ENCODE peak calls at places on chromosome 7, in six cellular contexts. One of them, this sample, is unnamed.

GRCh38 chr7:2713978-2714377 is 26.0 kb downstream of the AMZ1 start:
- DNase-seq in A549: no peak
- DNase-seq in heart left ventricle: no peak
- DNase-seq in adrenal gland: no peak
- DNase-seq in AG10803: no peak
- DNase-seq in GM10248: no peak
- DNase-seq in this sample: no peak

GRCh38 chr7:26466007-26466406 is 174.3 kb downstream of the SNX10 start:
- DNase-seq in A549: no peak
- DNase-seq in heart left ventricle: no peak
- DNase-seq in adrenal gland: no peak
- DNase-seq in AG10803: no peak
- DNase-seq in GM10248: no peak
- DNase-seq in this sample: no peak

GRCh38 chr7:103762907-103763306 is 226.6 kb downstream of the RELN start:
- DNase-seq in A549: no peak
- DNase-seq in heart left ventricle: no peak
- DNase-seq in adrenal gland: no peak
- DNase-seq in AG10803: no peak
- DNase-seq in GM10248: no peak
- DNase-seq in this sample: no peak

GRCh38 chr7:26958834-26959233 is 94.4 kb upstream of the SKAP2 start:
- DNase-seq in A549: peak; percentile 13
- DNase-seq in heart left ventricle: no peak
- DNase-seq in adrenal gland: peak; percentile 15
- DNase-seq in AG10803: peak; percentile 54
- DNase-seq in GM10248: no peak
- DNase-seq in this sample: no peak

GRCh38 chr7:78006063-78006755 is 207.6 kb downstream of the PHTF2 start:
- DNase-seq in A549: no peak
- DNase-seq in heart left ventricle: no peak
- DNase-seq in adrenal gland: no peak
- DNase-seq in AG10803: no peak
- DNase-seq in GM10248: no peak
- DNase-seq in this sample: no peak

GRCh38 chr7:39987641-39988347 is 37.7 kb downstream of the CDK13 start:
- DNase-seq in A549: no peak
- DNase-seq in heart left ventricle: no peak
- DNase-seq in adrenal gland: no peak
- DNase-seq in AG10803: no peak
- DNase-seq in GM10248: no peak
- DNase-seq in this sample: no peak

GRCh38 chr7:74289660-74290589 is 718 bp downstream of the CLIP2 start:
- DNase-seq in A549: no peak
- DNase-seq in heart left ventricle: peak; percentile 46
- DNase-seq in adrenal gland: peak; percentile 56
- DNase-seq in AG10803: peak; percentile 53
- DNase-seq in GM10248: no peak
- DNase-seq in this sample: no peak

GRCh38 chr7:32501522-32501921 is 6.2 kb downstream of the AVL9 start:
- DNase-seq in A549: no peak
- DNase-seq in heart left ventricle: no peak
- DNase-seq in adrenal gland: no peak
- DNase-seq in AG10803: peak; percentile 55
- DNase-seq in GM10248: no peak
- DNase-seq in this sample: no peak

GRCh38 chr7:53642361-53642760 is 606.9 kb downstream of the POM121L12 start:
- DNase-seq in A549: no peak
- DNase-seq in heart left ventricle: no peak
- DNase-seq in adrenal gland: no peak
- DNase-seq in AG10803: no peak
- DNase-seq in GM10248: no peak
- DNase-seq in this sample: no peak

GRCh38 chr7:94297397-94297838 is 97.3 kb upstream of the COL1A2 start:
- DNase-seq in A549: no peak
- DNase-seq in heart left ventricle: peak; percentile 66
- DNase-seq in adrenal gland: peak; percentile 83
- DNase-seq in AG10803: peak; percentile 99
- DNase-seq in GM10248: no peak
- DNase-seq in this sample: no peak

GRCh38 chr7:2777898-2778535 is 66.1 kb downstream of the GNA12 start:
- DNase-seq in A549: no peak
- DNase-seq in heart left ventricle: no peak
- DNase-seq in adrenal gland: no peak
- DNase-seq in AG10803: peak; percentile 85
- DNase-seq in GM10248: no peak
- DNase-seq in this sample: no peak

GRCh38 chr7:47375590-47375989 is 206.3 kb downstream of the TNS3 start:
- DNase-seq in A549: no peak
- DNase-seq in heart left ventricle: no peak
- DNase-seq in adrenal gland: no peak
- DNase-seq in AG10803: no peak
- DNase-seq in GM10248: no peak
- DNase-seq in this sample: no peak

GRCh38 chr7:129864042-129864441 is 88.7 kb downstream of the UBE2H start:
- DNase-seq in A549: no peak
- DNase-seq in heart left ventricle: peak; percentile 42
- DNase-seq in adrenal gland: peak; percentile 36
- DNase-seq in AG10803: peak; percentile 86
- DNase-seq in GM10248: no peak
- DNase-seq in this sample: no peak

GRCh38 chr7:107103369-107103768 is 58.9 kb downstream of the PRKAR2B start:
- DNase-seq in A549: no peak
- DNase-seq in heart left ventricle: no peak
- DNase-seq in adrenal gland: no peak
- DNase-seq in AG10803: peak; percentile 5
- DNase-seq in GM10248: no peak
- DNase-seq in this sample: no peak

GRCh38 chr7:129607471-129608120 is 3.9 kb upstream of the NRF1 start:
- DNase-seq in A549: peak; percentile 78
- DNase-seq in heart left ventricle: no peak
- DNase-seq in adrenal gland: no peak
- DNase-seq in AG10803: peak; percentile 32
- DNase-seq in GM10248: peak; percentile 46
- DNase-seq in this sample: peak; percentile 28

GRCh38 chr7:103857435-103857834 is 132.0 kb downstream of the RELN start:
- DNase-seq in A549: no peak
- DNase-seq in heart left ventricle: no peak
- DNase-seq in adrenal gland: no peak
- DNase-seq in AG10803: no peak
- DNase-seq in GM10248: no peak
- DNase-seq in this sample: no peak

GRCh38 chr7:116543664-116544063 is 18.8 kb downstream of the CAV1 start:
- DNase-seq in A549: no peak
- DNase-seq in heart left ventricle: no peak
- DNase-seq in adrenal gland: no peak
- DNase-seq in AG10803: peak; percentile 58
- DNase-seq in GM10248: no peak
- DNase-seq in this sample: no peak

GRCh38 chr7:24778543-24779282 is 21.4 kb upstream of the GSDME start:
- DNase-seq in A549: no peak
- DNase-seq in heart left ventricle: peak; percentile 30
- DNase-seq in adrenal gland: peak; percentile 25
- DNase-seq in AG10803: peak; percentile 95
- DNase-seq in GM10248: peak; percentile 42
- DNase-seq in this sample: no peak

GRCh38 chr7:64182036-64182790 is 24.8 kb upstream of the ZNF735 start:
- DNase-seq in A549: no peak
- DNase-seq in heart left ventricle: no peak
- DNase-seq in adrenal gland: no peak
- DNase-seq in AG10803: no peak
- DNase-seq in GM10248: no peak
- DNase-seq in this sample: no peak

GRCh38 chr7:64183126-64183742 is 23.8 kb upstream of the ZNF735 start:
- DNase-seq in A549: no peak
- DNase-seq in heart left ventricle: no peak
- DNase-seq in adrenal gland: peak; percentile 27
- DNase-seq in AG10803: no peak
- DNase-seq in GM10248: no peak
- DNase-seq in this sample: no peak

GRCh38 chr7:64183827-64184372 is 23.1 kb upstream of the ZNF735 start:
- DNase-seq in A549: no peak
- DNase-seq in heart left ventricle: no peak
- DNase-seq in adrenal gland: no peak
- DNase-seq in AG10803: no peak
- DNase-seq in GM10248: no peak
- DNase-seq in this sample: no peak

GRCh38 chr7:64181586-64181985 is 25.4 kb upstream of the ZNF735 start:
- DNase-seq in A549: no peak
- DNase-seq in heart left ventricle: no peak
- DNase-seq in adrenal gland: no peak
- DNase-seq in AG10803: no peak
- DNase-seq in GM10248: no peak
- DNase-seq in this sample: no peak

GRCh38 chr7:64180989-64181388 is 26.0 kb upstream of the ZNF735 start:
- DNase-seq in A549: no peak
- DNase-seq in heart left ventricle: no peak
- DNase-seq in adrenal gland: no peak
- DNase-seq in AG10803: no peak
- DNase-seq in GM10248: no peak
- DNase-seq in this sample: no peak
- TF ChIP-seq CTCF in A549: no peak
- TF ChIP-seq CTCF in heart left ventricle: peak; percentile 37
- TF ChIP-seq CTCF in adrenal gland: no peak
- TF ChIP-seq CTCF in AG10803: no peak
- TF ChIP-seq CTCF in GM10248: no peak
- TF ChIP-seq CTCF in this sample: peak; percentile 20

GRCh38 chr7:97198596-97198995 is 81.1 kb downstream of the SDHAF3 start:
- DNase-seq in A549: no peak
- DNase-seq in heart left ventricle: no peak
- DNase-seq in adrenal gland: no peak
- DNase-seq in AG10803: no peak
- DNase-seq in GM10248: no peak
- DNase-seq in this sample: no peak

GRCh38 chr7:97203957-97204356 is 86.5 kb downstream of the SDHAF3 start:
- DNase-seq in A549: no peak
- DNase-seq in heart left ventricle: no peak
- DNase-seq in adrenal gland: no peak
- DNase-seq in AG10803: no peak
- DNase-seq in GM10248: no peak
- DNase-seq in this sample: no peak

DNA sequence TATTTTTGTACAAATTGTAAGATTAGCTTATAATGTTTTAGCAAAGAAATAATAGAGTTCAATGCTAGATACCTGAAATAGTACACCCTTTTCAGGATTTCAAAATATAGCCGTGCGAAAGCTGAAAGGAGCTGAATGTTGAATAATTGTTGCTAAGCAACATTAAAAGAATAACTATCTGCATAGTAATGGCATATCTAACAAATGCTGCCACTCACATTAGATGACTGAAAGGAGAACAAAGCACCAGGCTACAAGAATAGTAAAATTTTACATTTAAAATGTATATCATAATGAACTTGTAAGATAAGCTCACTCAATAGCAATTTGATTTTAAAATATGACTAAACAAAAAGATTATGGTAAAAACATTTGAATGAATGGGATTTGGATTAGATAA is 82.5 kb downstream of the SDHAF3 start:
- DNase-seq in A549: no peak
- DNase-seq in heart left ventricle: no peak
- DNase-seq in adrenal gland: no peak
- DNase-seq in AG10803: no peak
- DNase-seq in GM10248: no peak
- DNase-seq in this sample: no peak
- TF ChIP-seq CTCF in A549: no peak
- TF ChIP-seq CTCF in heart left ventricle: no peak
- TF ChIP-seq CTCF in adrenal gland: no peak
- TF ChIP-seq CTCF in AG10803: no peak
- TF ChIP-seq CTCF in GM10248: no peak
- TF ChIP-seq CTCF in this sample: no peak

DNA sequence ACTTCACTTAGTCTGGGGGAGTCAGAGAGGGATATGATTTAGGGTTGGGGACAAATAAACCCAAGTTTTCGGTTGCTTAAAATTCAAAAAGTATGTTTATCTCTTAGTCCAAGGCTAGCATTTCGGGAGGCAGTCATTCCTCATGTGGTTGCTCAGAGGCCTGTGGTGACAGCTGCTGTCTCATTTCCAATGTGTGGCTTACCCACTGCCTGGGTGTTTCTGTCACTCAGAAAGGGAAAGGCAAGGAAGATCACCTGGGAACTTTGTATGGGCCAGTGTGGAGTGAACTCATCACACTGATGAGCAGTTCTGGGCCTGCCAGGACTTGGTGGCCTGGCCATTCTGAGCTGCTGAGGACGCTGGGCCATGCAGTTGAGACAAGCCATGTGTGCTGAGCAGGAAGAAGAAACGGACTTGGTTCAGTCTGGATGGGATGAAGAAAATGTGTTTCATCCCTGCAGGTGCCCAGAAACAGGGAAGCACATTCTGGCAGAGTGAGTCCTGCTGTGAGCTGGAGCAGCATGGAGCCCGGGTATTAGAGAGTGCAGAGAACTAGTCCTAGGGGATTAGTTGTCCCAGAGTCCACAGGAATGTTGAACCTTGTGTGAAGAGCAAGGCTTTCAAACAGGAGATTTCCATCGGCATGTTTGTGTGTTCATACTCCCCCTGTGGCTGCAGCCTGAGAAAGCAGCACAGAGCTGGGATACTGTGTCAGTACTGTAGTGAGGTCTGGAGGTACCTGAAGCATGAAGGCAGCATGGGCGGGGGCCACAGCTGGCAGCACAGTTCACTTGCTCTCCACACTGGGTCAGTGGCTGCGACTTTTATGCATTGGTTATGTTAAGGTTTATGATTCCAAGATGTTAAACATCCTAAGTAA is 211.1 kb upstream of the IGFBP3 start:
- DNase-seq in A549: no peak
- DNase-seq in heart left ventricle: no peak
- DNase-seq in adrenal gland: no peak
- DNase-seq in AG10803: peak; percentile 25
- DNase-seq in GM10248: no peak
- DNase-seq in this sample: no peak
- TF ChIP-seq CTCF in A549: peak; percentile 21
- TF ChIP-seq CTCF in heart left ventricle: no peak
- TF ChIP-seq CTCF in adrenal gland: no peak
- TF ChIP-seq CTCF in AG10803: peak; percentile 31
- TF ChIP-seq CTCF in GM10248: no peak
- TF ChIP-seq CTCF in this sample: no peak

GRCh38 chr7:124328774-124329173 is 295.9 kb upstream of the TMEM229A start:
- DNase-seq in A549: no peak
- DNase-seq in heart left ventricle: no peak
- DNase-seq in adrenal gland: no peak
- DNase-seq in AG10803: no peak
- DNase-seq in GM10248: no peak
- DNase-seq in this sample: no peak

DNA sequence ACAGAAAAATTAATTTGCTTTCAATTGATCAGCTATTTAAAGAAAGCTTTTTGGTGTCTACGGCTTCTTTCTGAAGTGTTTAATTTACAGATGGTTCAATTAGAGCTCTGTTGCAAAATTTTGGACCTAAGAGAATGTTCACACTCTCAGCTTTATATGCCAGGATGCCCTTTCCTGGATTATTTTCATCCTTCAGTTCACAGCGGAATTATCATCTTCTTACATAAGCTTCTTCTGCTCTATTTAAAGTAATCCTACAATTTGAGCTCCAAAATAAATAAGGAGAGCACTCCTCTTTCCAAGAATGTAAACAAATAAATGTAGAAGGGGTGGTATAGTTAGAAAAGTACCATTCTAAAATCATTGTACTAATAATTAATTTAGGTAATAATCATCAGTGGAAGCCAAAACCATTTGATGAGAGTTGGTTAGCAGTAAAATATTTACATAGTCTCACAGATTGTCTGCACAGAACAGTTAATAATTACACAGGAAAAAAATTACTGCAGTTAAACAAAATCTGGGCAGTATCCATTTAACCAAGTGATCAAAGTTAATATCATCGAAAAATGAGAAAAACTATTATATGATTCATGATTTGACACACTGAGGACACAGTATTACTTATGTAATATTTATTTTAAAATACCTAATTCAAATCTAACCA is 298.0 kb upstream of the TMEM229A start:
- DNase-seq in A549: no peak
- DNase-seq in heart left ventricle: no peak
- DNase-seq in adrenal gland: no peak
- DNase-seq in AG10803: no peak
- DNase-seq in GM10248: no peak
- DNase-seq in this sample: no peak
- TF ChIP-seq CTCF in A549: no peak
- TF ChIP-seq CTCF in heart left ventricle: no peak
- TF ChIP-seq CTCF in adrenal gland: no peak
- TF ChIP-seq CTCF in AG10803: no peak
- TF ChIP-seq CTCF in GM10248: no peak
- TF ChIP-seq CTCF in this sample: no peak